ENCODE peak calls at places on chromosomes 4 and X, in nine cellular contexts. A, U, Y, W, P, O, R, Z and Q are unnamed samples.
A peak's percentile ranks its signal among the peaks of the same experiment; 100 is the strongest.

GRCh38 chr4:151485541-151486131 is 76.7 kb downstream of the FHIP1A start:
- DNase-seq in A (no peak), U (no peak), O (no peak), Z (no peak), P (no peak), R (no peak), W (no peak), Y (no peak), Q (no peak)

GRCh38 chr4:108193891-108194672 is 25.4 kb upstream of the LEF1 start:
- DNase-seq in U (no peak), R (no peak), Y (no peak), W (no peak), P (no peak), A (peak; percentile 47), Z (no peak), O (no peak), Q (no peak)

GRCh38 chr4:85244638-85245037 is 230.3 kb upstream of the ARHGAP24 start:
- DNase-seq in O (no peak), P (no peak), A (no peak), U (no peak), Y (no peak), R (no peak), Z (no peak), W (no peak), Q (no peak)

GRCh38 chrX:19174401-19175025 is 52.2 kb upstream of the ADGRG2 start:
- DNase-seq in Z (peak; percentile 4), Y (no peak), U (no peak), P (no peak), O (peak; percentile 43), A (no peak), R (peak; percentile 1), W (no peak), Q (no peak)

GRCh38 chr4:139828966-139829662 is 163.5 kb downstream of the MGST2 start:
- DNase-seq in O (no peak), A (no peak), U (no peak), R (no peak), Y (no peak), W (no peak), P (no peak), Z (no peak), Q (no peak)

GRCh38 chrX:108198420-108198819 is 106.8 kb downstream of the ATG4A start:
- DNase-seq in P (no peak), U (no peak), A (no peak), O (no peak), Z (no peak), W (no peak), Y (no peak), R (no peak), Q (no peak)

GRCh38 chr4:17336524-17336941 is 175.4 kb downstream of the QDPR start:
- DNase-seq in P (peak; percentile 89), U (peak; percentile 59), R (no peak), A (no peak), Y (peak; percentile 67), O (no peak), W (peak; percentile 15), Z (peak; percentile 83), Q (peak; percentile 57)

GRCh38 chrX:20829665-20830481 is 544.3 kb upstream of the CNKSR2 start:
- DNase-seq in W (no peak), R (no peak), A (no peak), Z (no peak), Y (no peak), U (no peak), P (no peak), O (no peak), Q (no peak)

GRCh38 chrX:154355094-154355775 is 19.2 kb downstream of the FLNA start:
- DNase-seq in Y (no peak), U (no peak), A (no peak), R (no peak), W (no peak), P (peak; percentile 18), O (no peak), Z (no peak), Q (no peak)

GRCh38 chrX:147914609-147915008 is 2.9 kb downstream of the FMR1 start:
- DNase-seq in O (no peak), R (no peak), U (no peak), P (no peak), A (no peak), Z (no peak), Y (no peak), W (no peak), Q (no peak)

GRCh38 chr4:17517664-17518063 is 2.7 kb downstream of the CLRN2 start:
- DNase-seq in R (no peak), A (no peak), P (no peak), Z (no peak), U (no peak), Y (no peak), W (no peak), O (no peak), Q (no peak)

GRCh38 chr4:189202869-189203271 is 737.8 kb upstream of the FRG1 start:
- DNase-seq in Y (no peak), R (peak; percentile 27), U (no peak), Z (no peak), W (no peak), A (no peak), P (no peak), O (peak; percentile 24), Q (no peak)

GRCh38 chr4:184548651-184549341 is 74.4 kb upstream of the IRF2 start:
- DNase-seq in W (no peak), U (no peak), O (no peak), Z (no peak), R (no peak), P (no peak), A (peak; percentile 1), Y (no peak), Q (no peak)

GRCh38 chr4:78247541-78248285 is 190.6 kb downstream of the FRAS1 start:
- DNase-seq in O (no peak), U (no peak), W (no peak), Z (no peak), A (no peak), R (no peak), P (no peak), Y (no peak), Q (no peak)

GRCh38 chr4:15132739-15133138 is 130.5 kb downstream of the CPEB2 start:
- DNase-seq in R (no peak), Y (no peak), W (no peak), Z (no peak), P (no peak), A (no peak), O (no peak), U (no peak), Q (no peak)

GRCh38 chr4:47566566-47566965 is 81.5 kb downstream of the ATP10D start:
- DNase-seq in Y (no peak), A (no peak), U (no peak), O (no peak), W (no peak), R (no peak), P (no peak), Z (no peak), Q (no peak)

GRCh38 chr4:131613824-131614216 is 1535.3 kb upstream of the PCDH10 start:
- DNase-seq in R (no peak), Y (no peak), A (no peak), Z (no peak), U (no peak), P (no peak), W (no peak), O (no peak), Q (peak; percentile 6)

GRCh38 chrX:49165901-49166881 is 3.6 kb downstream of the MAGIX start:
- DNase-seq in A (peak; percentile 66), Z (peak; percentile 84), Y (peak; percentile 95), R (no peak), P (peak; percentile 84), O (no peak), W (no peak), U (peak; percentile 55), Q (no peak)

GRCh38 chr4:109996531-109996930 is 83.8 kb downstream of the EGF start:
- DNase-seq in A (no peak), Y (no peak), W (no peak), P (no peak), U (no peak), O (no peak), R (no peak), Z (no peak), Q (no peak)

GRCh38 chr4:80077639-80078038 is 4.6 kb upstream of the ANTXR2 start:
- DNase-seq in Z (peak; percentile 19), W (no peak), R (no peak), A (no peak), U (no peak), O (no peak), P (no peak), Y (no peak), Q (no peak)

GRCh38 chrX:152897216-152898144 is at the start of gene ZNF185:
- DNase-seq in A (peak; percentile 36), O (no peak), U (no peak), W (no peak), P (no peak), Z (no peak), R (no peak), Y (no peak), Q (no peak)

GRCh38 chr4:22493523-22493922 is 22.3 kb downstream of the ADGRA3 start:
- DNase-seq in W (no peak), U (no peak), O (no peak), R (no peak), Y (no peak), A (no peak), P (no peak), Z (no peak), Q (no peak)

GRCh38 chr4:170083546-170083945 is 6.2 kb downstream of the AADAT start:
- DNase-seq in O (no peak), R (no peak), P (no peak), U (no peak), Z (no peak), W (no peak), Y (no peak), A (no peak), Q (no peak)

GRCh38 chr4:152063301-152064235 is 302.8 kb upstream of the GATB start:
- DNase-seq in U (peak; percentile 48), O (peak; percentile 46), W (no peak), P (no peak), Z (peak; percentile 37), A (peak; percentile 19), Y (peak; percentile 67), R (no peak), Q (no peak)

GRCh38 chrX:69387559-69388487 is 116.3 kb upstream of the NALF2 start:
- DNase-seq in Y (peak; percentile 56), Z (peak; percentile 47), P (no peak), O (peak; percentile 73), U (no peak), A (peak; percentile 88), R (no peak), W (no peak), Q (peak; percentile 67)

GRCh38 chr4:8110071-8110986 is 48.3 kb downstream of the ABLIM2 start:
- DNase-seq in Y (no peak), P (no peak), R (no peak), A (peak; percentile 31), W (no peak), O (no peak), U (no peak), Z (peak; percentile 22), Q (no peak)

GRCh38 chrX:64093761-64094160 is 111.7 kb downstream of the AMER1 start:
- DNase-seq in A (peak; percentile 40), R (no peak), W (no peak), P (no peak), U (no peak), Y (no peak), O (peak; percentile 10), Z (no peak), Q (no peak)

GRCh38 chrX:131332331-131332730 is 43.2 kb upstream of the IGSF1 start:
- DNase-seq in O (no peak), Y (no peak), W (no peak), U (no peak), R (no peak), A (no peak), Z (no peak), P (no peak), Q (no peak)

GRCh38 chrX:22800806-22801205 is 199.0 kb upstream of the DDX53 start:
- DNase-seq in Y (no peak), A (no peak), O (no peak), U (no peak), Z (no peak), P (no peak), W (no peak), R (no peak), Q (no peak)

GRCh38 chrX:29617725-29618124 is 597.6 kb upstream of the MAGEB2 start:
- DNase-seq in A (no peak), U (no peak), Y (no peak), O (no peak), P (no peak), W (no peak), R (no peak), Z (no peak), Q (no peak)

GRCh38 chrX:45344597-45344996 is 143.9 kb upstream of the DIPK2B start:
- DNase-seq in O (peak; percentile 38), R (peak; percentile 30), Y (no peak), A (peak; percentile 6), P (no peak), U (no peak), W (no peak), Z (no peak), Q (no peak)